ENCODE peak calls at places on chromosomes 16 and 17, in nine cellular contexts. K is H9, F is kidney, A is lower lobe of right lung, B is fibroblast of lung, L is tibial artery, J is A549, R is uterus, Q is heart right ventricle. H is an unnamed sample.
A peak's percentile ranks its signal among the peaks of the same experiment; 100 is the strongest.

GRCh38 chr17:56172517-56172982 is 19.3 kb downstream of the ANKFN1 start:
- DNase-seq in L (no peak), K (peak; percentile 52), Q (peak; percentile 10), B (no peak), F (no peak), R (no peak), J (no peak), A (peak; percentile 66), H (peak; percentile 92)

GRCh38 chr16:48499822-48500440 is 110.0 kb downstream of the N4BP1 start:
- DNase-seq in K (no peak), A (no peak), B (peak; percentile 94), L (peak; percentile 75), Q (peak; percentile 58), J (no peak), F (no peak), R (peak; percentile 72), H (no peak)

GRCh38 chr17:46726106-46726670 is 92.3 kb downstream of the WNT3 start:
- DNase-seq in Q (no peak), R (no peak), K (no peak), B (peak; percentile 63), J (no peak), L (no peak), A (no peak), F (no peak), H (no peak)

GRCh38 chr17:50806141-50806643 is 29.2 kb upstream of the WFIKKN2 start:
- DNase-seq in B (no peak), F (no peak), Q (no peak), L (no peak), K (peak; percentile 65), J (no peak), A (no peak), R (no peak), H (no peak)

GRCh38 chr17:42743595-42744282 is 1.1 kb downstream of the EZH1 start:
- DNase-seq in L (no peak), A (no peak), Q (no peak), K (no peak), B (no peak), J (peak; percentile 61), R (no peak), F (no peak), H (no peak)

GRCh38 chr17:43471801-43472200 is 12.0 kb upstream of the DHX8 start:
- DNase-seq in J (no peak), L (no peak), B (peak; percentile 55), F (no peak), A (no peak), Q (no peak), R (no peak), K (no peak), H (no peak)

GRCh38 chr16:14070555-14070876 is 603 bp upstream of the MRTFB start:
- DNase-seq in Q (no peak), A (no peak), L (no peak), F (no peak), K (no peak), J (no peak), R (no peak), B (no peak), H (no peak)

GRCh38 chr16:9090101-9090959 is 1.1 kb upstream of the HAPSTR1 start:
- DNase-seq in R (peak; percentile 40), K (peak; percentile 66), J (no peak), L (peak; percentile 78), Q (peak; percentile 36), A (peak; percentile 66), B (peak; percentile 37), F (peak; percentile 89), H (peak; percentile 78)

GRCh38 chr16:17633146-17633966 is 162.6 kb upstream of the XYLT1 start:
- DNase-seq in F (no peak), A (no peak), L (no peak), R (no peak), Q (no peak), K (no peak), J (no peak), B (peak; percentile 46), H (no peak)

GRCh38 chr17:33099252-33099651 is 107.6 kb downstream of the SPACA3 start:
- DNase-seq in K (no peak), L (no peak), A (no peak), F (no peak), J (no peak), B (no peak), R (no peak), Q (no peak), H (no peak)

GRCh38 chr16:54446639-54447038 is 160.1 kb upstream of the IRX3 start:
- DNase-seq in K (no peak), F (peak; percentile 89), R (no peak), J (no peak), B (peak; percentile 96), L (peak; percentile 85), Q (peak; percentile 69), A (no peak), H (peak; percentile 65)

GRCh38 chr16:8752706-8753105 is 44.7 kb downstream of the TMEM186 start:
- DNase-seq in F (no peak), K (no peak), J (no peak), B (no peak), R (no peak), L (no peak), Q (no peak), A (no peak), H (no peak)

GRCh38 chr17:60089097-60089844 is 10.6 kb upstream of the HEATR6 start:
- DNase-seq in F (no peak), K (no peak), R (no peak), J (no peak), A (no peak), L (no peak), Q (no peak), B (no peak), H (no peak)

GRCh38 chr16:53041196-53041977 is 11.3 kb downstream of the CHD9NB start:
- DNase-seq in K (peak; percentile 51), Q (peak; percentile 86), A (no peak), F (peak; percentile 84), B (no peak), J (no peak), R (peak; percentile 67), L (no peak), H (peak; percentile 92)

GRCh38 chr16:19853973-19854876 is 30.4 kb downstream of the GPRC5B start:
- DNase-seq in K (peak; percentile 78), R (no peak), Q (no peak), A (no peak), F (no peak), L (no peak), J (no peak), B (no peak), H (no peak)

GRCh38 chr17:78708510-78708973 is 73.5 kb downstream of the CYTH1 start:
- DNase-seq in K (peak; percentile 83), L (peak; percentile 76), F (peak; percentile 81), Q (peak; percentile 58), J (peak; percentile 99), B (peak; percentile 74), A (peak; percentile 75), R (peak; percentile 38), H (peak; percentile 83)

GRCh38 chr16:67533024-67533560 is 4.5 kb downstream of the RIPOR1 start:
- DNase-seq in Q (no peak), J (no peak), B (no peak), K (no peak), L (no peak), F (no peak), A (no peak), R (no peak), H (no peak)

GRCh38 chr16:75351183-75351582 is 82.1 kb downstream of the CFDP1 start:
- DNase-seq in F (no peak), K (no peak), A (no peak), L (no peak), Q (no peak), B (peak; percentile 84), J (peak; percentile 10), R (no peak), H (no peak)

GRCh38 chr16:58028541-58029070 is 3.1 kb downstream of the MMP15 start:
- DNase-seq in Q (no peak), B (no peak), L (no peak), J (no peak), R (no peak), F (peak; percentile 66), K (peak; percentile 53), A (no peak), H (no peak)

GRCh38 chr16:81487301-81487720 is 42.7 kb downstream of the CMIP start:
- DNase-seq in K (no peak), Q (no peak), A (no peak), L (no peak), J (no peak), R (no peak), B (peak; percentile 76), F (peak; percentile 79), H (peak; percentile 11)
- H3K4me1 ChIP-seq in K (no peaks in the 10 kb centered on the region), Q (peaks cover 74% of the 10 kb centered on the region), A (peaks cover 100% of the 10 kb centered on the region), L (peaks cover 10% of the 10 kb centered on the region), J (peaks cover 100% of the 10 kb centered on the region), R (no peaks in the 10 kb centered on the region), B (peaks cover 9% of the 10 kb centered on the region), F (peaks cover 48% of the 10 kb centered on the region), H (no peaks in the 10 kb centered on the region)

DNA sequence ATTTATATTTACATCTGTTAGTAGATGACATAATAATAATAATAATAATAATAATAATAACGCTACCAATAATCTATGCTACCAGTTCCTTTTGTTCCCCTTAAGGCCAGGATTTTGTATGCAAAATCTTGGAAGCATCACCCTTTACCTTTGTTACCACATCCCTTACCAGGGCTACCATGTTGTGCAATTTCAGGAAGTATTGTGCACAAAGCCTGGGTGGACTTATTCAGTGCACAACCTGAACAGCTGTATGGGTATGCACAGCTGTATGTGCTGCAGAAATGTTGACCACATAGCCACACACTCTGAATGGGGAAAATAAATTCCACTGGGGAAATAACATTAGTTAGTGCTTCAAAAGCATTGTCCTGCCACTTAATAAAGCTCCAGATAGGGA is 19.9 kb upstream of the CALB2 start:
- DNase-seq in F (no peak), J (no peak), Q (no peak), B (no peak), L (no peak), A (no peak), K (no peak), R (no peak), H (no peak)
- TF ChIP-seq CTCF in F (no peak), J (no peak), Q (no peak), B (no peak), L (no peak), A (no peak), K (no peak), R (no peak), H (no peak)

DNA sequence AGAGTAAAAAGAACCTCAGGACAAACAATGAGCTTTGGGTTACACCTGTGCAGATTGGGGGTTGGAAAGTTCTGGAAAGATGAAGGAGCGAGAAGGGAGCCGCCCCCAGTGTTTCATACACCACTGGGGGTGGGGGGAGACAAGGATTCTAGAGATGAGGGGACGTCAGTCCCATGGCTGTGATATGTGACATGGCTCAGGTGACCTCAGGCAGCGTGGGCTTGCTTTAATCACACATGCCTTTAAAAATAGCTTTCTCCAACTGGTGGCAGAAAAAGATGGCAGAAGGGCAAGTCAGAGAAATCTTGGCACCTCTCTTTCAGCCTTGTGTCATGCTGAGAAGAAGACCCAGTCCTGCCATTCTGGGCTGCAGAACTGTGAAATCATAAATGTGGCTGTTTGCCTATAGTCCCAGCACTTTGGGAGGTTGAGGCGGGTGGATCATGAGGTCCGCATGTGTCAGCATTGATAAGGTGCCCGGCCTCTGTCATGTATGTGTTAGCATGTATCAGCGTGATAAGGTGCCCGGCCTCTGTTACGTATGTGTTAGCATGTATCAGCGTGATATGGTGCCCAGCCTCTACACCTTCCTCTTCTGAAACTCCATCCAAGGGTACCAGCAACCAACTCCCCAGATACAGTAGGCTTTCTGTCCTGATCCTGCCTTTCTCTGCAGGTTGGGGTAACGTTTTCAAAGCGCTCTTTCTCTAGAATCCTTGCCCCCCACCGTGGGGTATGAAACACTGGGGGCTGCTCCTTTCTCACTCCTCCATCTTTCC is 25.0 kb downstream of the WIPI1 start:
- DNase-seq in R (no peak), K (no peak), Q (no peak), A (no peak), F (no peak), B (no peak), L (peak; percentile 51), J (no peak), H (no peak)
- H3K27ac ChIP-seq in R (no peak overlapping the region), K (no peak overlapping the region), Q (no peak overlapping the region), A (no peak overlapping the region), F (no peak overlapping the region), B (no peak overlapping the region), L (no peak overlapping the region), J (no peak overlapping the region), H (no peak overlapping the region)

GRCh38 chr17:53996896-53997295 is 174.2 kb downstream of the KIF2B start:
- DNase-seq in L (no peak), R (no peak), F (no peak), J (no peak), Q (no peak), K (no peak), B (no peak), A (no peak), H (no peak)
- H3K4me1 ChIP-seq in L (no peaks in the 10 kb centered on the region), R (no peaks in the 10 kb centered on the region), F (no peaks in the 10 kb centered on the region), J (no peaks in the 10 kb centered on the region), Q (no peaks in the 10 kb centered on the region), K (no peaks in the 10 kb centered on the region), B (no peaks in the 10 kb centered on the region), A (no peaks in the 10 kb centered on the region), H (peaks cover 11% of the 10 kb centered on the region)